ENCODE peak calls at places on chromosomes 2 and 18, in five cellular contexts. One of them, this sample, is unnamed.

GRCh38 chr18:75364512-75364911 is 63.0 kb downstream of the SMIM21 start:
- DNase-seq in IMR-90: peak
- DNase-seq in breast epithelium: no peak
- DNase-seq in fibroblast of mammary gland: peak
- DNase-seq in cardiac fibroblast: no peak
- DNase-seq in this sample: no peak

GRCh38 chr2:203685789-203686433 is 20.5 kb upstream of the CD28 start:
- DNase-seq in fibroblast of mammary gland: no peak
- DNase-seq in breast epithelium: no peak
- DNase-seq in cardiac fibroblast: no peak
- DNase-seq in IMR-90: no peak
- DNase-seq in this sample: peak

GRCh38 chr2:166841152-166841551 is 47.1 kb upstream of the XIRP2 start:
- DNase-seq in breast epithelium: no peak
- DNase-seq in fibroblast of mammary gland: no peak
- DNase-seq in IMR-90: no peak
- DNase-seq in cardiac fibroblast: no peak
- DNase-seq in this sample: no peak

GRCh38 chr2:161745866-161746614 is 121.8 kb downstream of the SLC4A10 start:
- DNase-seq in cardiac fibroblast: no peak
- DNase-seq in fibroblast of mammary gland: no peak
- DNase-seq in IMR-90: no peak
- DNase-seq in breast epithelium: no peak
- DNase-seq in this sample: no peak

GRCh38 chr2:5725794-5726463 is 33.7 kb downstream of the SOX11 start:
- DNase-seq in breast epithelium: no peak
- DNase-seq in IMR-90: no peak
- DNase-seq in cardiac fibroblast: no peak
- DNase-seq in fibroblast of mammary gland: no peak
- DNase-seq in this sample: no peak

GRCh38 chr2:43355399-43355798 is 129.0 kb upstream of the ZFP36L2 start:
- DNase-seq in fibroblast of mammary gland: no peak
- DNase-seq in cardiac fibroblast: no peak
- DNase-seq in IMR-90: no peak
- DNase-seq in breast epithelium: no peak
- DNase-seq in this sample: no peak

GRCh38 chr2:8525582-8526402 is 156.1 kb upstream of the ID2 start:
- DNase-seq in breast epithelium: peak
- DNase-seq in IMR-90: peak
- DNase-seq in cardiac fibroblast: peak
- DNase-seq in fibroblast of mammary gland: peak
- DNase-seq in this sample: no peak

GRCh38 chr2:159228006-159228655 is 58.4 kb downstream of the WDSUB1 start:
- DNase-seq in fibroblast of mammary gland: peak
- DNase-seq in cardiac fibroblast: no peak
- DNase-seq in breast epithelium: no peak
- DNase-seq in IMR-90: no peak
- DNase-seq in this sample: peak

GRCh38 chr2:26080356-26080755 is 46.5 kb downstream of the RAB10 start:
- DNase-seq in breast epithelium: no peak
- DNase-seq in IMR-90: peak
- DNase-seq in cardiac fibroblast: peak
- DNase-seq in fibroblast of mammary gland: no peak
- DNase-seq in this sample: no peak

GRCh38 chr2:52269696-52270485 is 1238.0 kb upstream of the NRXN1 start:
- DNase-seq in IMR-90: peak
- DNase-seq in fibroblast of mammary gland: peak
- DNase-seq in cardiac fibroblast: peak
- DNase-seq in breast epithelium: no peak
- DNase-seq in this sample: peak

GRCh38 chr18:23563377-23564043 is 22.8 kb downstream of the NPC1 start:
- DNase-seq in breast epithelium: no peak
- DNase-seq in IMR-90: peak
- DNase-seq in cardiac fibroblast: peak
- DNase-seq in fibroblast of mammary gland: peak
- DNase-seq in this sample: peak

GRCh38 chr18:78670778-78671405 is 308.7 kb upstream of the SALL3 start:
- DNase-seq in IMR-90: no peak
- DNase-seq in breast epithelium: no peak
- DNase-seq in cardiac fibroblast: no peak
- DNase-seq in fibroblast of mammary gland: no peak
- DNase-seq in this sample: no peak

GRCh38 chr2:189142893-189143759 is 36.4 kb downstream of the COL5A2 start:
- DNase-seq in IMR-90: peak
- DNase-seq in breast epithelium: no peak
- DNase-seq in fibroblast of mammary gland: peak
- DNase-seq in cardiac fibroblast: peak
- DNase-seq in this sample: peak

GRCh38 chr2:101967826-101968498 is 23.8 kb upstream of the IL1R2 start:
- DNase-seq in cardiac fibroblast: peak
- DNase-seq in fibroblast of mammary gland: peak
- DNase-seq in breast epithelium: no peak
- DNase-seq in IMR-90: no peak
- DNase-seq in this sample: peak

GRCh38 chr2:101124684-101125366 is 26.4 kb downstream of the TBC1D8 start:
- DNase-seq in fibroblast of mammary gland: peak
- DNase-seq in cardiac fibroblast: peak
- DNase-seq in IMR-90: peak
- DNase-seq in breast epithelium: peak
- DNase-seq in this sample: peak

GRCh38 chr2:30417253-30417652 is 29.8 kb upstream of the LCLAT1 start:
- DNase-seq in fibroblast of mammary gland: peak
- DNase-seq in breast epithelium: no peak
- DNase-seq in IMR-90: peak
- DNase-seq in cardiac fibroblast: peak
- DNase-seq in this sample: peak

GRCh38 chr18:79522451-79523220 is 126.9 kb downstream of the NFATC1 start:
- DNase-seq in breast epithelium: peak
- DNase-seq in cardiac fibroblast: no peak
- DNase-seq in fibroblast of mammary gland: no peak
- DNase-seq in IMR-90: no peak
- DNase-seq in this sample: no peak

GRCh38 chr2:241874277-241874925 is 4.9 kb downstream of the RTP5 start:
- DNase-seq in cardiac fibroblast: no peak
- DNase-seq in breast epithelium: no peak
- DNase-seq in IMR-90: no peak
- DNase-seq in fibroblast of mammary gland: no peak
- DNase-seq in this sample: no peak

GRCh38 chr2:182446087-182446486 is 19.3 kb upstream of the PDE1A start:
- DNase-seq in IMR-90: no peak
- DNase-seq in cardiac fibroblast: no peak
- DNase-seq in breast epithelium: no peak
- DNase-seq in fibroblast of mammary gland: no peak
- DNase-seq in this sample: no peak

GRCh38 chr2:66070717-66071602 is 364.0 kb upstream of the MEIS1 start:
- DNase-seq in breast epithelium: no peak
- DNase-seq in fibroblast of mammary gland: no peak
- DNase-seq in cardiac fibroblast: no peak
- DNase-seq in IMR-90: no peak
- DNase-seq in this sample: no peak

GRCh38 chr2:238658820-238659219 is 189.1 kb upstream of the TWIST2 start:
- DNase-seq in fibroblast of mammary gland: no peak
- DNase-seq in IMR-90: no peak
- DNase-seq in breast epithelium: no peak
- DNase-seq in cardiac fibroblast: no peak
- DNase-seq in this sample: no peak

GRCh38 chr2:180456811-180457210 is 449.7 kb upstream of the CWC22 start:
- DNase-seq in cardiac fibroblast: no peak
- DNase-seq in breast epithelium: no peak
- DNase-seq in fibroblast of mammary gland: no peak
- DNase-seq in IMR-90: no peak
- DNase-seq in this sample: no peak

GRCh38 chr2:100982431-100982861 is 19.6 kb upstream of the RPL31 start:
- DNase-seq in IMR-90: no peak
- DNase-seq in cardiac fibroblast: no peak
- DNase-seq in breast epithelium: no peak
- DNase-seq in fibroblast of mammary gland: no peak
- DNase-seq in this sample: no peak

GRCh38 chr2:61218817-61219170 is 56.8 kb downstream of the C2orf74 start:
- DNase-seq in fibroblast of mammary gland: no peak
- DNase-seq in IMR-90: no peak
- DNase-seq in breast epithelium: no peak
- DNase-seq in cardiac fibroblast: no peak
- DNase-seq in this sample: no peak

GRCh38 chr18:79200546-79201268 is 131.5 kb downstream of the ATP9B start:
- DNase-seq in breast epithelium: no peak
- DNase-seq in IMR-90: peak
- DNase-seq in fibroblast of mammary gland: peak
- DNase-seq in cardiac fibroblast: peak
- DNase-seq in this sample: peak

GRCh38 chr2:36427790-36428243 is 72.2 kb downstream of the CRIM1 start:
- DNase-seq in fibroblast of mammary gland: peak
- DNase-seq in IMR-90: peak
- DNase-seq in breast epithelium: no peak
- DNase-seq in cardiac fibroblast: peak
- DNase-seq in this sample: no peak

GRCh38 chr2:129975016-129975774 is 4.3 kb upstream of the RAB6C start:
- DNase-seq in fibroblast of mammary gland: no peak
- DNase-seq in cardiac fibroblast: no peak
- DNase-seq in IMR-90: no peak
- DNase-seq in breast epithelium: no peak
- DNase-seq in this sample: no peak

GRCh38 chr2:102235042-102235473 is 48.2 kb downstream of the IL1RL2 start:
- DNase-seq in IMR-90: peak
- DNase-seq in cardiac fibroblast: no peak
- DNase-seq in fibroblast of mammary gland: peak
- DNase-seq in breast epithelium: no peak
- DNase-seq in this sample: no peak

GRCh38 chr2:84694088-84694622 is 177.9 kb downstream of the DNAH6 start:
- DNase-seq in cardiac fibroblast: no peak
- DNase-seq in breast epithelium: no peak
- DNase-seq in fibroblast of mammary gland: no peak
- DNase-seq in IMR-90: no peak
- DNase-seq in this sample: no peak

GRCh38 chr2:222862915-222863544 is 2.2 kb downstream of the ACSL3 start:
- DNase-seq in cardiac fibroblast: no peak
- DNase-seq in fibroblast of mammary gland: peak
- DNase-seq in breast epithelium: no peak
- DNase-seq in IMR-90: no peak
- DNase-seq in this sample: no peak

GRCh38 chr18:69490813-69491212 is 90.1 kb downstream of the DOK6 start:
- DNase-seq in IMR-90: peak
- DNase-seq in fibroblast of mammary gland: peak
- DNase-seq in cardiac fibroblast: peak
- DNase-seq in breast epithelium: no peak
- DNase-seq in this sample: peak

GRCh38 chr2:26412091-26412673 is 10.5 kb downstream of the DRC1 start:
- DNase-seq in breast epithelium: no peak
- DNase-seq in cardiac fibroblast: no peak
- DNase-seq in IMR-90: no peak
- DNase-seq in fibroblast of mammary gland: peak
- DNase-seq in this sample: no peak

GRCh38 chr18:48303883-48304282 is 105.3 kb downstream of the ZBTB7C start:
- DNase-seq in fibroblast of mammary gland: no peak
- DNase-seq in breast epithelium: no peak
- DNase-seq in IMR-90: no peak
- DNase-seq in cardiac fibroblast: no peak
- DNase-seq in this sample: no peak

GRCh38 chr2:45138904-45139303 is 129.7 kb upstream of the SIX2 start:
- DNase-seq in breast epithelium: no peak
- DNase-seq in IMR-90: no peak
- DNase-seq in cardiac fibroblast: no peak
- DNase-seq in fibroblast of mammary gland: no peak
- DNase-seq in this sample: no peak

GRCh38 chr2:133477614-133477990 is 90.7 kb downstream of the NCKAP5 start:
- DNase-seq in fibroblast of mammary gland: no peak
- DNase-seq in cardiac fibroblast: peak
- DNase-seq in IMR-90: peak
- DNase-seq in breast epithelium: no peak
- DNase-seq in this sample: no peak

GRCh38 chr2:23828986-23829385 is 97.9 kb downstream of the ATAD2B start:
- DNase-seq in fibroblast of mammary gland: peak
- DNase-seq in IMR-90: peak
- DNase-seq in cardiac fibroblast: peak
- DNase-seq in breast epithelium: no peak
- DNase-seq in this sample: peak
- TF ChIP-seq CTCF in fibroblast of mammary gland: no peak
- TF ChIP-seq CTCF in IMR-90: no peak
- TF ChIP-seq CTCF in cardiac fibroblast: no peak
- TF ChIP-seq CTCF in breast epithelium: no peak
- TF ChIP-seq CTCF in this sample: no peak

DNA sequence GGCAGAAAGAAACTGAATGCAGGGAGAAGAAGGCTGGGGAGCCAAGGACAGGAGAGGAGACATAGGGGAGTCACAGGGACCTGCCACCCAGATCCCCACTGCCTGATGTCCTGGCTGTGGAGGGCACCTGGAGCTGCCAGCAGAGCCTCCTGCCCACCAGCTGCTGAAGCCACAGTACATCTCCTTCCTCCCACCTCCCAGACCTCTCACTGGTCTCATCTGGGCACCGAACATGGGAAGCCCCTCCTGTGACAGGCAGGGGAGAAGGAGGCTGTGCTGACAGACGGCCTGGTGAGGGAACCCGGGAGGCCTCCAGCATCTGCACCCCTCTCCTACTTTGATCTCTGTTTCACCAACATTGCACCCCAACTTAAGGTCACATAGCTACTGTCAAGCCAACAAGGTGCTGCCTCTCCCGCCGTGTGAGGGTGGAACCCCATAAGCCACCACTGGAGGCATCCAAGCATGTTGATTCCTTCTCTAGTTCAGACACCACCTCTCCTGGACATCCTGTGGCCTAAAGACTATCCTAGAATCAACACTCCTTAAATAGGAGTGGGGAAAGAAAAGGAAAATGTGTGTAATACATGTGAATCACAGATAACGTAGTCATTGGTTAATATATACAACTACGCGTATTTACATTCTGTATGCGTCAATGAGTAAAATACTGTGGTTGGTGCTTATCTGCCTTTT is 3.6 kb upstream of the RNPEPL1 start:
- DNase-seq in fibroblast of mammary gland: no peak
- DNase-seq in cardiac fibroblast: peak
- DNase-seq in breast epithelium: peak
- DNase-seq in IMR-90: peak
- DNase-seq in this sample: no peak
- H3K4me3 ChIP-seq in fibroblast of mammary gland: no peak
- H3K4me3 ChIP-seq in cardiac fibroblast: no peak
- H3K4me3 ChIP-seq in breast epithelium: no peak
- H3K4me3 ChIP-seq in IMR-90: no peak
- H3K4me3 ChIP-seq in this sample: no peak

GRCh38 chr2:118492335-118492734 is 355.1 kb downstream of the EN1 start:
- DNase-seq in fibroblast of mammary gland: peak
- DNase-seq in breast epithelium: no peak
- DNase-seq in cardiac fibroblast: peak
- DNase-seq in IMR-90: peak
- DNase-seq in this sample: peak
- TF ChIP-seq CTCF in fibroblast of mammary gland: peak
- TF ChIP-seq CTCF in breast epithelium: no peak
- TF ChIP-seq CTCF in cardiac fibroblast: peak
- TF ChIP-seq CTCF in IMR-90: peak
- TF ChIP-seq CTCF in this sample: peak

DNA sequence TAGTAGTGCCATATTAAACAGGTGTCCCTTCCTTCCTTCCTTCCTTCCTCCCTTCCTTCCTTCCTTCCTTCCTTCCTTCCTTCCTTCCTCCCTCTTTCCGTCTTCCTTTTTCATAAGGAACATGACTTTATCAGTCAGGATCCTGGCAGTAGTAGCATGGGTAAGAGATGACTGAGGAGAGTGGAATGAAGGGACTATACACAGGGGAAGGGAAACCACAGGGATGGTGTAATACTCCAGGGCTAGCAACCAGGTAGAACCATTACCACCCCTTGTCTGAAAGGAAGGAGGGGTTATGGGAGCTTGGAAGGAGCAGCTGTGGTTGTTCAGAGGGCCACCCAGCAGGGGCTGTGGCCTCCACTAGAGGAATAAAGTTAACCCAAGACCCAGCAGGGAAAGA is 23.2 kb upstream of the KDM3A start:
- DNase-seq in IMR-90: peak
- DNase-seq in breast epithelium: no peak
- DNase-seq in fibroblast of mammary gland: peak
- DNase-seq in cardiac fibroblast: peak
- DNase-seq in this sample: peak
- H3K4me3 ChIP-seq in IMR-90: no peak
- H3K4me3 ChIP-seq in breast epithelium: no peak
- H3K4me3 ChIP-seq in fibroblast of mammary gland: no peak
- H3K4me3 ChIP-seq in cardiac fibroblast: no peak
- H3K4me3 ChIP-seq in this sample: no peak